ENCODE peak calls at places on chromosomes 13 and 19, in five cellular contexts. P is left lung, V is stomach, T is astrocyte of the spinal cord, S is B cell. Q is an unnamed sample.

GRCh38 chr13:33763021-33763420 is 54.9 kb upstream of the RFC3 start:
- DNase-seq in P (no peak), V (no peak), T (peak), S (no peak), Q (no peak)

GRCh38 chr19:58500242-58500641 is 11.6 kb downstream of the SLC27A5 start:
- DNase-seq in P (no peak), V (no peak), T (no peak), S (no peak), Q (no peak)

GRCh38 chr13:23956106-23956505 is 58.8 kb upstream of the C1QTNF9B start:
- DNase-seq in P (no peak), V (no peak), T (peak), S (no peak), Q (peak)

GRCh38 chr19:35797663-35798062 is 15.0 kb downstream of the PRODH2 start:
- DNase-seq in P (no peak), V (no peak), T (no peak), S (no peak), Q (no peak)

GRCh38 chr19:3452456-3453068 is 27.8 kb downstream of the SMIM24 start:
- DNase-seq in P (no peak), V (no peak), T (no peak), S (no peak), Q (no peak)

GRCh38 chr19:17337675-17338439 is 504 bp downstream of the GTPBP3 start:
- DNase-seq in P (no peak), V (no peak), T (no peak), S (no peak), Q (no peak)

GRCh38 chr19:6021878-6022569 is 44.1 kb upstream of the RANBP3 start:
- DNase-seq in P (peak), V (peak), T (peak), S (peak), Q (peak)

GRCh38 chr19:11091343-11092153 is 2.3 kb downstream of the LDLR start:
- DNase-seq in P (peak), V (peak), T (peak), S (no peak), Q (peak)

GRCh38 chr19:14111486-14111885 is 6.1 kb downstream of the PRKACA start:
- DNase-seq in P (no peak), V (no peak), T (no peak), S (no peak), Q (no peak)

GRCh38 chr13:111337206-111337605 is 16.8 kb downstream of the TEX29 start:
- DNase-seq in P (no peak), V (no peak), T (peak), S (no peak), Q (no peak)

GRCh38 chr19:48627211-48627864 is 8.0 kb downstream of the SPHK2 start:
- DNase-seq in P (no peak), V (no peak), T (no peak), S (no peak), Q (no peak)

GRCh38 chr19:15154002-15154612 is 46.7 kb downstream of the NOTCH3 start:
- DNase-seq in P (no peak), V (no peak), T (peak), S (no peak), Q (no peak)

GRCh38 chr13:66519259-66519658 is 710.9 kb downstream of the PCDH9 start:
- DNase-seq in P (no peak), V (no peak), T (no peak), S (no peak), Q (no peak)

GRCh38 chr19:38731654-38732301 is 12.5 kb downstream of the CAPN12 start:
- DNase-seq in P (peak), V (peak), T (no peak), S (no peak), Q (no peak)

GRCh38 chr19:57262044-57262443 is 18.2 kb upstream of the ZNF460 start:
- DNase-seq in P (no peak), V (no peak), T (no peak), S (no peak), Q (no peak)

GRCh38 chr13:42814868-42815267 is 33.5 kb downstream of the FAM216B start:
- DNase-seq in P (no peak), V (no peak), T (peak), S (no peak), Q (no peak)

GRCh38 chr13:46339035-46339666 is 47.9 kb downstream of the RUBCNL start:
- DNase-seq in P (peak), V (no peak), T (peak), S (no peak), Q (no peak)

GRCh38 chr13:110138009-110138699 is 168.8 kb downstream of the COL4A1 start:
- DNase-seq in P (peak), V (peak), T (peak), S (no peak), Q (no peak)

GRCh38 chr13:46552302-46552680 is 679 bp upstream of the LRCH1 start:
- DNase-seq in P (no peak), V (peak), T (no peak), S (no peak), Q (no peak)

GRCh38 chr13:51380269-51380668 is 40.8 kb downstream of the SERPINE3 start:
- DNase-seq in P (no peak), V (no peak), T (peak), S (no peak), Q (peak)

GRCh38 chr13:64684685-64685431 is 2545.3 kb downstream of the PCDH9 start:
- DNase-seq in P (no peak), V (no peak), T (peak), S (no peak), Q (no peak)

GRCh38 chr13:24050292-24050711 is 110.2 kb upstream of the SPATA13 start:
- DNase-seq in P (peak), V (peak), T (peak), S (no peak), Q (no peak)

GRCh38 chr13:72293206-72293605 is 426.2 kb upstream of the DACH1 start:
- DNase-seq in P (no peak), V (no peak), T (no peak), S (no peak), Q (no peak)

GRCh38 chr13:102830646-102831045 is 15.2 kb upstream of the ERCC5 start:
- DNase-seq in P (no peak), V (peak), T (no peak), S (no peak), Q (no peak)

GRCh38 chr19:41192574-41193419 is at the start of gene CYP2S1:
- DNase-seq in P (peak), V (peak), T (no peak), S (no peak), Q (peak)

GRCh38 chr13:105452895-105453294 is 1082.6 kb downstream of the EFNB2 start:
- DNase-seq in P (no peak), V (no peak), T (no peak), S (no peak), Q (no peak)

GRCh38 chr13:48748681-48749080 is 95.0 kb downstream of the CYSLTR2 start:
- DNase-seq in P (no peak), V (no peak), T (no peak), S (no peak), Q (no peak)

GRCh38 chr13:105960326-105960725 is 575.1 kb downstream of the EFNB2 start:
- DNase-seq in P (no peak), V (no peak), T (no peak), S (no peak), Q (no peak)

GRCh38 chr19:13849991-13850909 is 26.7 kb upstream of the NANOS3 start:
- DNase-seq in P (peak), V (peak), T (peak), S (peak), Q (no peak)

GRCh38 chr13:106182404-106182803 is 353.1 kb downstream of the EFNB2 start:
- DNase-seq in P (no peak), V (no peak), T (peak), S (no peak), Q (no peak)

GRCh38 chr13:88717946-88718345 is 1046.8 kb downstream of the SLITRK5 start:
- DNase-seq in P (no peak), V (no peak), T (no peak), S (no peak), Q (no peak)

GRCh38 chr19:7789447-7789846 is 26.4 kb downstream of the CLEC4M start:
- DNase-seq in P (no peak), V (no peak), T (no peak), S (peak), Q (no peak)

GRCh38 chr13:109647046-109647445 is 139.3 kb downstream of the IRS2 start:
- DNase-seq in P (no peak), V (no peak), T (peak), S (no peak), Q (peak)

GRCh38 chr19:23304238-23304637 is 54.0 kb upstream of the ZNF724 start:
- DNase-seq in P (no peak), V (no peak), T (no peak), S (no peak), Q (no peak)

GRCh38 chr19:52270266-52270885 is 989 bp downstream of the ZNF766 start:
- DNase-seq in P (peak), V (no peak), T (no peak), S (no peak), Q (no peak)

GRCh38 chr19:8552810-8553209 is 24.4 kb downstream of the MYO1F start:
- DNase-seq in P (no peak), V (no peak), T (peak), S (no peak), Q (no peak)

GRCh38 chr13:30832845-30833332 is 73.2 kb upstream of the MEDAG start:
- DNase-seq in P (peak), V (peak), T (peak), S (no peak), Q (peak)

GRCh38 chr19:1813197-1813836 is 1.2 kb upstream of the ATP8B3 start:
- DNase-seq in P (no peak), V (no peak), T (no peak), S (no peak), Q (no peak)
- TF ChIP-seq CTCF in P (peak), V (peak), T (no peak), S (peak), Q (no peak)

DNA sequence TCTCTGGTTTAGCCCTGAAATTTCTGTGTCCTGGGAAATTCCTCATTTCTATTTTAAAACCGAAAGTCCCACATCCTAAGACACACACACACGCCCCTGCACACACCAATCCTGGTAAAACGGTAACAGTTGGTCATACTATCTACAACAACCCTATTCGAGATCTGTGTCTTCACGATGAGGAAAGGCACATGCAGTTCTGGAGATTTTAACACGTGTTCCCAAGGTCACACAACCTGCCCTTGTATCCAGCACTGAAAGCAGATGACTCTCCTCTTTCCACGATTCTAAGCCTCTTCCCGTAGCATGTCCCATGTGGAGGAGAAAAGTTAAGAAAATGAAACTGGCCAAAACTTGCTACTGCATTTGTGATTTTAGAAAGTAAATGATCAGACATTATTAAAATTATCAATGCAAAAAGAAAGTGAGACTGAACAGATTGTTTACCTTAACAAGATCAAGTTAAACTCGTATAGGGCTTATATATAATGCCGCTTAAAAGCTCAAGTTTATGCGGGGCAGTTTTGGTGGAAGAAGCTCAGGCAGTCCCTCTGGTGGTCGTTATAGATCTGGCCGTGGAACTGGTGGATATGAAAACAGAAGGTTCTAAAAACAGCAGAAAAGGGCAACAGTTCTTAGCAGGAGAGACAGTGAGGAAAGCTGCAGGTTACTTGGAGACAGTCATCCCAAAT is 32.7 kb downstream of the VSTM1 start:
- DNase-seq in P (no peak), V (no peak), T (no peak), S (no peak), Q (no peak)
- TF ChIP-seq CTCF in P (no peak), V (no peak), T (peak), S (peak), Q (peak)

GRCh38 chr19:53471916-53472315 is 4.4 kb downstream of the ZNF813 start:
- DNase-seq in P (no peak), V (no peak), T (no peak), S (no peak), Q (no peak)
- TF ChIP-seq CTCF in P (no peak), V (no peak), T (no peak), S (no peak), Q (no peak)

GRCh38 chr19:46514589-46515289 is 19.1 kb upstream of the PNMA8B start:
- DNase-seq in P (no peak), V (no peak), T (no peak), S (no peak), Q (no peak)
- TF ChIP-seq CTCF in P (no peak), V (no peak), T (no peak), S (no peak), Q (no peak)

GRCh38 chr19:33676999-33677665 is 55.4 kb downstream of the CHST8 start:
- DNase-seq in P (no peak), V (peak), T (no peak), S (no peak), Q (no peak)
- TF ChIP-seq CTCF in P (no peak), V (no peak), T (no peak), S (no peak), Q (no peak)

GRCh38 chr13:21913010-21913409 is 242.1 kb downstream of the FGF9 start:
- DNase-seq in P (no peak), V (no peak), T (no peak), S (no peak), Q (no peak)
- TF ChIP-seq CTCF in P (no peak), V (no peak), T (no peak), S (no peak), Q (no peak)

Q was measured in retinal pigment epithelial cell.